ENCODE peak calls at places on chromosome 4, in ten cellular contexts. N is sigmoid colon, E is stomach, J is GM12878, Y is transverse colon, M is suprapubic skin, T is upper lobe of left lung, P is HepG2, R is K562, L is H1. A is an unnamed sample.
A peak's percentile ranks its signal among the peaks of the same experiment; 100 is the strongest.

GRCh38 chr4:103018391-103019318 is 850 bp downstream of the SLC9B1 start:
- DNase-seq in N (peak; percentile 74), E (no peak), J (no peak), Y (peak; percentile 30), M (peak; percentile 69), T (no peak), P (peak; percentile 7), R (peak; percentile 40), L (no peak), A (no peak)

GRCh38 chr4:75718529-75718928 is 5.8 kb upstream of the USO1 start:
- DNase-seq in N (no peak), E (no peak), J (no peak), Y (no peak), M (no peak), T (no peak), P (no peak), R (no peak), L (no peak), A (no peak)

GRCh38 chr4:26356067-26356466 is 35.3 kb downstream of the RBPJ start:
- DNase-seq in N (no peak), E (no peak), J (peak; percentile 16), Y (no peak), M (no peak), T (peak; percentile 37), P (no peak), R (no peak), L (no peak), A (no peak)

GRCh38 chr4:94649381-94650128 is 108.2 kb upstream of the BMPR1B start:
- DNase-seq in N (no peak), E (no peak), J (no peak), Y (no peak), M (no peak), T (no peak), P (no peak), R (no peak), L (no peak), A (no peak)

GRCh38 chr4:40321671-40322131 is 13.4 kb upstream of the CHRNA9 start:
- DNase-seq in N (no peak), E (no peak), J (no peak), Y (no peak), M (no peak), T (no peak), P (no peak), R (no peak), L (no peak), A (no peak)

GRCh38 chr4:38601244-38601915 is 62.6 kb upstream of the KLF3 start:
- DNase-seq in N (no peak), E (peak; percentile 49), J (no peak), Y (no peak), M (no peak), T (peak; percentile 69), P (peak; percentile 49), R (no peak), L (no peak), A (no peak)

GRCh38 chr4:47071863-47072441 is 40.6 kb downstream of the GABRB1 start:
- DNase-seq in N (no peak), E (no peak), J (no peak), Y (no peak), M (no peak), T (no peak), P (no peak), R (no peak), L (no peak), A (no peak)

GRCh38 chr4:8118531-8118930 is 40.1 kb downstream of the ABLIM2 start:
- DNase-seq in N (no peak), E (no peak), J (no peak), Y (no peak), M (no peak), T (no peak), P (no peak), R (no peak), L (no peak), A (no peak)

GRCh38 chr4:174538123-174538875 is 16.0 kb upstream of the HPGD start:
- DNase-seq in N (no peak), E (no peak), J (peak; percentile 69), Y (no peak), M (no peak), T (no peak), P (peak; percentile 57), R (peak; percentile 32), L (no peak), A (no peak)

GRCh38 chr4:86421461-86421860 is 61.6 kb upstream of the MAPK10 start:
- DNase-seq in N (no peak), E (no peak), J (no peak), Y (no peak), M (no peak), T (no peak), P (no peak), R (no peak), L (no peak), A (no peak)

GRCh38 chr4:37450911-37451310 is 206.4 kb downstream of the NWD2 start:
- DNase-seq in N (no peak), E (no peak), J (no peak), Y (no peak), M (no peak), T (no peak), P (no peak), R (no peak), L (no peak), A (no peak)

GRCh38 chr4:8175686-8176085 is 17.1 kb upstream of the ABLIM2 start:
- DNase-seq in N (no peak), E (no peak), J (no peak), Y (no peak), M (no peak), T (no peak), P (no peak), R (no peak), L (no peak), A (no peak)

GRCh38 chr4:30839583-30840520 is 119.7 kb downstream of the PCDH7 start:
- DNase-seq in N (no peak), E (no peak), J (no peak), Y (no peak), M (no peak), T (no peak), P (no peak), R (no peak), L (no peak), A (no peak)

GRCh38 chr4:7788687-7789425 is 150.8 kb downstream of the AFAP1 start:
- DNase-seq in N (peak; percentile 82), E (no peak), J (no peak), Y (no peak), M (peak; percentile 67), T (peak; percentile 87), P (no peak), R (no peak), L (no peak), A (no peak)

GRCh38 chr4:86243750-86244149 is 116.1 kb downstream of the MAPK10 start:
- DNase-seq in N (no peak), E (no peak), J (no peak), Y (no peak), M (no peak), T (no peak), P (no peak), R (no peak), L (no peak), A (no peak)

GRCh38 chr4:158946825-158947224 is 156.1 kb upstream of the RAPGEF2 start:
- DNase-seq in N (no peak), E (no peak), J (no peak), Y (no peak), M (no peak), T (no peak), P (no peak), R (no peak), L (no peak), A (no peak)

GRCh38 chr4:123102897-123103489 is 180.6 kb upstream of the NUDT6 start:
- DNase-seq in N (no peak), E (no peak), J (no peak), Y (no peak), M (no peak), T (no peak), P (peak; percentile 49), R (peak; percentile 44), L (no peak), A (no peak)
- TF ChIP-seq EP300 in N (no peak), E (no peak), J (no peak), Y (no peak), M (no peak), T (no peak), P (no peak), R (no peak), L (no peak), A (no peak)

DNA sequence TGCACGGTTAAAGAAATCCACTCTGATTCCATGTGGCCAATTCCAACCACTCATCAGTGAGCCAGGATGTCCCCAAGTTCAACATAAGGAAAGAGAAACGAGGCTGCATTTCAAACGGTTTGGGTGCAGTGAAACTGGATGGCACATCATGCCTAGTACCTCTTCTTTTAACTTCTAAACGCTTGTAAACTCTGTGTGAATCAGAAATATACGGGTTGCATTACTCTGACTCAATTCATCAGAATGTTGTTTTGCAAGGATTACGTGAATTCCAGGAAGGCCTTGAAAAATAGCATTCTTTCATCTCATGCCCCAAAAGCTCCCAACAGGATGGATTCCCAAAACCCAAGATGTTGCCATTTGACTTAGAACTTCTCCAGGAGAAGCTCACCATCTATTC is 270.4 kb downstream of the LDB2 start:
- DNase-seq in N (no peak), E (no peak), J (no peak), Y (no peak), M (no peak), T (no peak), P (no peak), R (no peak), L (no peak), A (no peak)
- TF ChIP-seq POLR2AphosphoS5 in N (no peak), E (no peak), J (no peak), Y (no peak), M (no peak), T (peak; percentile 26), P (no peak), R (no peak), L (no peak), A (peak; percentile 17)

GRCh38 chr4:70901984-70902576 is at the start of gene MOB1B:
- DNase-seq in N (peak; percentile 92), E (peak; percentile 84), J (peak; percentile 34), Y (peak; percentile 87), M (peak; percentile 92), T (peak; percentile 92), P (peak; percentile 77), R (peak; percentile 90), L (peak; percentile 91), A (peak; percentile 96)
- TF ChIP-seq POLR2A in N (no peak), E (no peak), J (peak; percentile 83), Y (peak; percentile 51), M (no peak), T (no peak), P (peak; percentile 82), R (peak; percentile 87), L (peak; percentile 67), A (no peak)

DNA sequence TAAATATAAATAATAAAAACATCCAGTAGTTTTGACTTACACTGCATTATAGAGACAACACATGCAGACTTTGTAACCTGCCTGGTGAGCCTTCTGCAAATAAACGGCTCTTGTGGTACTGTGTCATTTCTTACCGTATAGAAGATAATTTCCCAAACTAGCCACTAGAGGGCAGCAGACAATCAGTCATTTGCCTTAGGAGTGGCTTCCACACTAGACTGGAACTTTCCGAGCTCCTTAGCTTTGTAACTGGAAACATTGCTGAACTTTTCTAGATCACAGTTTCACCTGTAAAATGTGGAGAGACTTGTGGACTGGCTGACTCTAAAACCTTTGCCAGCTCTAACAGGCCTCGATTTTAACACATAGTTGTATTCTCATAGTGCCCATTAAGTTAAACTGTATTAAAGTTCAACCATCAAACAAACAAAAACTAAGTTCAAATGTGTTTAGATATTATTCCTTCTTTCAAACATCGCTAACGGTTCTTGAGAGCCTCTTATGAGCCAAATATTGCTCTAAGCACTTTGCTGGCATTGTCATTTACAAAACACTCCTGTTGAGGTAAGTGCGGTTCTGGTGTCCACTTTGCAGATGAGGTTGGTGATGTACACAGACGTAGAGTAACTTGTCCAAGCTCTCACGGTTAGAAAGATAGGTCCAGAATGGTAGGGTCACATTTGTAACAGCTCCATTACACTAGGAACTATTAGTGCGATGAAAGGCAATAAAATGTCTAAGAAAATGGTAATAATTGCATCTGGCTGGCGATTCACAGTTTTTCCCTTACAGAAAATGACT is 345.5 kb downstream of the ANK2 start:
- DNase-seq in N (peak; percentile 66), E (peak; percentile 37), J (peak; percentile 66), Y (peak; percentile 35), M (no peak), T (peak; percentile 54), P (peak; percentile 88), R (peak; percentile 35), L (no peak), A (no peak)
- TF ChIP-seq EP300 in N (no peak), E (no peak), J (no peak), Y (no peak), M (no peak), T (no peak), P (peak; percentile 31), R (no peak), L (no peak), A (no peak)